ENCODE peak calls at places on chromosomes 3 and 15, in six cellular contexts. One of them, this sample, is unnamed.

GRCh38 chr3:99872633-99873254 is 55.1 kb downstream of the CMSS1 start:
- DNase-seq in foreskin fibroblast: no peak
- DNase-seq in HFFc6: no peak
- DNase-seq in GM06990: peak; percentile 76
- DNase-seq in body of pancreas: no peak
- DNase-seq in astrocyte of the spinal cord: peak; percentile 23
- DNase-seq in this sample: peak; percentile 55

GRCh38 chr3:124972457-124972856 is 37.9 kb upstream of the MUC13 start:
- DNase-seq in foreskin fibroblast: no peak
- DNase-seq in HFFc6: no peak
- DNase-seq in GM06990: no peak
- DNase-seq in body of pancreas: no peak
- DNase-seq in astrocyte of the spinal cord: no peak
- DNase-seq in this sample: no peak

GRCh38 chr3:156553705-156554356 is 1.1 kb downstream of the SSR3 start:
- DNase-seq in foreskin fibroblast: peak; percentile 68
- DNase-seq in HFFc6: peak; percentile 76
- DNase-seq in GM06990: no peak
- DNase-seq in body of pancreas: peak; percentile 43
- DNase-seq in astrocyte of the spinal cord: peak; percentile 69
- DNase-seq in this sample: no peak

GRCh38 chr3:117118604-117119003 is 409.0 kb downstream of the TUSC7 start:
- DNase-seq in foreskin fibroblast: peak; percentile 28
- DNase-seq in HFFc6: no peak
- DNase-seq in GM06990: no peak
- DNase-seq in body of pancreas: no peak
- DNase-seq in astrocyte of the spinal cord: no peak
- DNase-seq in this sample: no peak

GRCh38 chr3:170355738-170356595 is 1.5 kb upstream of the SKIL start:
- DNase-seq in foreskin fibroblast: no peak
- DNase-seq in HFFc6: peak; percentile 38
- DNase-seq in GM06990: peak; percentile 54
- DNase-seq in body of pancreas: peak; percentile 68
- DNase-seq in astrocyte of the spinal cord: peak; percentile 69
- DNase-seq in this sample: peak; percentile 46

GRCh38 chr3:43999920-44000319 is 241.8 kb upstream of the TOPAZ1 start:
- DNase-seq in foreskin fibroblast: no peak
- DNase-seq in HFFc6: no peak
- DNase-seq in GM06990: no peak
- DNase-seq in body of pancreas: no peak
- DNase-seq in astrocyte of the spinal cord: no peak
- DNase-seq in this sample: no peak

GRCh38 chr3:161038725-161039124 is 66.4 kb downstream of the B3GALNT1 start:
- DNase-seq in foreskin fibroblast: no peak
- DNase-seq in HFFc6: no peak
- DNase-seq in GM06990: no peak
- DNase-seq in body of pancreas: no peak
- DNase-seq in astrocyte of the spinal cord: peak; percentile 29
- DNase-seq in this sample: no peak

GRCh38 chr3:120506828-120507774 is 56.3 kb upstream of the FSTL1 start:
- DNase-seq in foreskin fibroblast: peak; percentile 72
- DNase-seq in HFFc6: peak; percentile 55
- DNase-seq in GM06990: no peak
- DNase-seq in body of pancreas: peak; percentile 31
- DNase-seq in astrocyte of the spinal cord: peak; percentile 61
- DNase-seq in this sample: peak; percentile 10

GRCh38 chr15:100764778-100765457 is 114.7 kb upstream of the ALDH1A3 start:
- DNase-seq in foreskin fibroblast: peak; percentile 26
- DNase-seq in HFFc6: no peak
- DNase-seq in GM06990: no peak
- DNase-seq in body of pancreas: no peak
- DNase-seq in astrocyte of the spinal cord: peak; percentile 91
- DNase-seq in this sample: peak; percentile 7

GRCh38 chr15:67543348-67543718 is 830 bp downstream of the MAP2K5 start:
- DNase-seq in foreskin fibroblast: no peak
- DNase-seq in HFFc6: no peak
- DNase-seq in GM06990: no peak
- DNase-seq in body of pancreas: peak; percentile 31
- DNase-seq in astrocyte of the spinal cord: no peak
- DNase-seq in this sample: no peak

GRCh38 chr3:178257491-178257890 is 278.7 kb upstream of the KCNMB2 start:
- DNase-seq in foreskin fibroblast: no peak
- DNase-seq in HFFc6: no peak
- DNase-seq in GM06990: no peak
- DNase-seq in body of pancreas: no peak
- DNase-seq in astrocyte of the spinal cord: no peak
- DNase-seq in this sample: no peak

GRCh38 chr3:51637941-51638471 is 33.0 kb upstream of the TEX264 start:
- DNase-seq in foreskin fibroblast: peak; percentile 42
- DNase-seq in HFFc6: peak; percentile 67
- DNase-seq in GM06990: no peak
- DNase-seq in body of pancreas: no peak
- DNase-seq in astrocyte of the spinal cord: peak; percentile 66
- DNase-seq in this sample: peak; percentile 69

GRCh38 chr15:73927476-73928240 is 1.4 kb downstream of the LOXL1 start:
- DNase-seq in foreskin fibroblast: no peak
- DNase-seq in HFFc6: no peak
- DNase-seq in GM06990: peak; percentile 39
- DNase-seq in body of pancreas: peak; percentile 75
- DNase-seq in astrocyte of the spinal cord: peak; percentile 59
- DNase-seq in this sample: peak; percentile 80

GRCh38 chr3:42376397-42376798 is 34.0 kb downstream of the LYZL4 start:
- DNase-seq in foreskin fibroblast: peak; percentile 68
- DNase-seq in HFFc6: peak; percentile 54
- DNase-seq in GM06990: no peak
- DNase-seq in body of pancreas: peak; percentile 15
- DNase-seq in astrocyte of the spinal cord: peak; percentile 94
- DNase-seq in this sample: no peak

GRCh38 chr3:74067296-74067695 is 442.6 kb upstream of the PDZRN3 start:
- DNase-seq in foreskin fibroblast: peak; percentile 29
- DNase-seq in HFFc6: peak; percentile 43
- DNase-seq in GM06990: no peak
- DNase-seq in body of pancreas: no peak
- DNase-seq in astrocyte of the spinal cord: peak; percentile 5
- DNase-seq in this sample: no peak

GRCh38 chr3:117131259-117131658 is 421.7 kb downstream of the TUSC7 start:
- DNase-seq in foreskin fibroblast: no peak
- DNase-seq in HFFc6: no peak
- DNase-seq in GM06990: no peak
- DNase-seq in body of pancreas: no peak
- DNase-seq in astrocyte of the spinal cord: no peak
- DNase-seq in this sample: no peak

GRCh38 chr3:105731686-105732085 is 137.1 kb downstream of the CBLB start:
- DNase-seq in foreskin fibroblast: no peak
- DNase-seq in HFFc6: no peak
- DNase-seq in GM06990: no peak
- DNase-seq in body of pancreas: no peak
- DNase-seq in astrocyte of the spinal cord: no peak
- DNase-seq in this sample: no peak

GRCh38 chr3:53680026-53680425 is 166.2 kb downstream of the CHDH start:
- DNase-seq in foreskin fibroblast: no peak
- DNase-seq in HFFc6: no peak
- DNase-seq in GM06990: no peak
- DNase-seq in body of pancreas: peak; percentile 44
- DNase-seq in astrocyte of the spinal cord: peak; percentile 1
- DNase-seq in this sample: no peak

GRCh38 chr15:38696120-38696727 is 131.6 kb upstream of the RASGRP1 start:
- DNase-seq in foreskin fibroblast: peak; percentile 20
- DNase-seq in HFFc6: peak; percentile 67
- DNase-seq in GM06990: peak; percentile 65
- DNase-seq in body of pancreas: no peak
- DNase-seq in astrocyte of the spinal cord: peak; percentile 58
- DNase-seq in this sample: peak; percentile 36

DNA sequence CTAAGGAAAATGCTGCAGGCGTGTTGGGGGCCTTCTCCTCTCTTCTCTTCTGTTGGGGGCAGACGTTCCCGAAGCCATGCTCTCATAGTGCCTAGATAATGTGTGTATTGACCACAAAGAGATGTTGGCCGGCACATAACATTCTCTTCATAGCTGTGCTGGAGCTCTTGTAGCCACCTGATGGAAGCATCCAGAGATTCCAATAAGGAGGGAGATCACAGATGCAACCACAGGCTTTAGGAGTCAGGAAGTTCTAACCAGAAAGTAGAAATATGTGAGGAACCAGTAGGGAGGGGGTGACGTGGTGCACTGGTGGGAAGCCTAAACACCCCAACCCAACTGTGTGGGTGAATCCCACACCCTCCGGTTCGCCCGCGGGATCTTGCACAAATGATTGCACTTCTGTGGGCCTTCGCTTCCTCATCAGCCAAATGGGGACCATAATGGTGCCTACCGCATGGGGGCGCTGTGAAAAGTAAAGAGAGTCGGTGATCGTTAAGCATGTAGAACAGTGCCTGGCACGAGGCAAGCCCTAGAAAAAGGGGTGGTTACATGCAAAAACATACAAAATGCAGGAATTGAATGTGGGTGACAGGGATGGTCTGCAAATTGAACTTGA is 87.8 kb downstream of the TOP2B start:
- DNase-seq in foreskin fibroblast: no peak
- DNase-seq in HFFc6: no peak
- DNase-seq in GM06990: no peak
- DNase-seq in body of pancreas: no peak
- DNase-seq in astrocyte of the spinal cord: no peak
- DNase-seq in this sample: no peak
- TF ChIP-seq CTCF in foreskin fibroblast: no peak
- TF ChIP-seq CTCF in HFFc6: no peak
- TF ChIP-seq CTCF in GM06990: peak; percentile 1
- TF ChIP-seq CTCF in body of pancreas: no peak
- TF ChIP-seq CTCF in astrocyte of the spinal cord: no peak
- TF ChIP-seq CTCF in this sample: no peak

GRCh38 chr3:50321844-50322385 is 630 bp downstream of the HYAL2 start:
- DNase-seq in foreskin fibroblast: no peak
- DNase-seq in HFFc6: no peak
- DNase-seq in GM06990: no peak
- DNase-seq in body of pancreas: no peak
- DNase-seq in astrocyte of the spinal cord: no peak
- DNase-seq in this sample: no peak
- TF ChIP-seq CTCF in foreskin fibroblast: peak; percentile 23
- TF ChIP-seq CTCF in HFFc6: peak; percentile 67
- TF ChIP-seq CTCF in GM06990: peak; percentile 65
- TF ChIP-seq CTCF in body of pancreas: peak; percentile 22
- TF ChIP-seq CTCF in astrocyte of the spinal cord: peak; percentile 60
- TF ChIP-seq CTCF in this sample: peak; percentile 19

GRCh38 chr3:46278816-46279672 is 36.8 kb downstream of the CCR3 start:
- DNase-seq in foreskin fibroblast: no peak
- DNase-seq in HFFc6: no peak
- DNase-seq in GM06990: no peak
- DNase-seq in body of pancreas: no peak
- DNase-seq in astrocyte of the spinal cord: no peak
- DNase-seq in this sample: no peak

GRCh38 chr3:46280105-46280797 is 38.0 kb downstream of the CCR3 start:
- DNase-seq in foreskin fibroblast: peak; percentile 41
- DNase-seq in HFFc6: peak; percentile 54
- DNase-seq in GM06990: no peak
- DNase-seq in body of pancreas: no peak
- DNase-seq in astrocyte of the spinal cord: peak; percentile 28
- DNase-seq in this sample: no peak

GRCh38 chr3:46271910-46272309 is 29.6 kb downstream of the CCR3 start:
- DNase-seq in foreskin fibroblast: no peak
- DNase-seq in HFFc6: no peak
- DNase-seq in GM06990: no peak
- DNase-seq in body of pancreas: no peak
- DNase-seq in astrocyte of the spinal cord: no peak
- DNase-seq in this sample: no peak

GRCh38 chr3:46277476-46277875 is 35.2 kb downstream of the CCR3 start:
- DNase-seq in foreskin fibroblast: no peak
- DNase-seq in HFFc6: no peak
- DNase-seq in GM06990: no peak
- DNase-seq in body of pancreas: no peak
- DNase-seq in astrocyte of the spinal cord: no peak
- DNase-seq in this sample: no peak

GRCh38 chr3:46276497-46277099 is 34.3 kb downstream of the CCR3 start:
- DNase-seq in foreskin fibroblast: no peak
- DNase-seq in HFFc6: peak; percentile 30
- DNase-seq in GM06990: peak; percentile 56
- DNase-seq in body of pancreas: peak; percentile 21
- DNase-seq in astrocyte of the spinal cord: no peak
- DNase-seq in this sample: peak; percentile 50
- TF ChIP-seq CTCF in foreskin fibroblast: peak; percentile 16
- TF ChIP-seq CTCF in HFFc6: peak; percentile 78
- TF ChIP-seq CTCF in GM06990: peak; percentile 97
- TF ChIP-seq CTCF in body of pancreas: peak; percentile 41
- TF ChIP-seq CTCF in astrocyte of the spinal cord: peak; percentile 44
- TF ChIP-seq CTCF in this sample: peak; percentile 78

DNA sequence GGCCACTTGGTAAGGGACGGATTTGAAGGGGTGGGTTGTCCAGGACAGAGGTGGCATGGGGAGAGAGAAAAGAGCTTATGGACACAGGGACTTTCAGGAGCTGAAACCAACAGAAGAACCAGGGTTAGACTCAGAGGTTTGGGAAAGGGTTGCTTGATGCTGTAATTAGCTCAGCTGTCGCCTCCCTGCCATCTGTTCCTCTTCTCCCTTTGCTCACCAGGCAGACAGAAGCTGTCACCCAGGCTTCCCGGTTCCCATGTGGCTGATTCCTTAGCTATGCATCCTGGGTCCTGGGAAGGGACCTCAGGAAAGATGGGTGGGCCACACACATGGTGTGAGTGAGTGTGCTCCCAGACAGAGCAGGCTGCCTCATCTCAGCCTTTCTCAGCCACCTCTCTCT is 14.0 kb downstream of the PTPN23 start:
- DNase-seq in foreskin fibroblast: no peak
- DNase-seq in HFFc6: no peak
- DNase-seq in GM06990: no peak
- DNase-seq in body of pancreas: no peak
- DNase-seq in astrocyte of the spinal cord: no peak
- DNase-seq in this sample: no peak
- TF ChIP-seq CTCF in foreskin fibroblast: no peak
- TF ChIP-seq CTCF in HFFc6: no peak
- TF ChIP-seq CTCF in GM06990: no peak
- TF ChIP-seq CTCF in body of pancreas: no peak
- TF ChIP-seq CTCF in astrocyte of the spinal cord: no peak
- TF ChIP-seq CTCF in this sample: no peak

GRCh38 chr3:155013427-155013826 is 66.7 kb upstream of the MME start:
- DNase-seq in foreskin fibroblast: no peak
- DNase-seq in HFFc6: no peak
- DNase-seq in GM06990: no peak
- DNase-seq in body of pancreas: no peak
- DNase-seq in astrocyte of the spinal cord: no peak
- DNase-seq in this sample: no peak

GRCh38 chr3:155015776-155016451 is 64.2 kb upstream of the MME start:
- DNase-seq in foreskin fibroblast: no peak
- DNase-seq in HFFc6: no peak
- DNase-seq in GM06990: no peak
- DNase-seq in body of pancreas: no peak
- DNase-seq in astrocyte of the spinal cord: peak; percentile 16
- DNase-seq in this sample: no peak

GRCh38 chr3:155014953-155015352 is 65.2 kb upstream of the MME start:
- DNase-seq in foreskin fibroblast: no peak
- DNase-seq in HFFc6: no peak
- DNase-seq in GM06990: no peak
- DNase-seq in body of pancreas: no peak
- DNase-seq in astrocyte of the spinal cord: no peak
- DNase-seq in this sample: no peak

GRCh38 chr3:155010416-155010815 is 69.7 kb upstream of the MME start:
- DNase-seq in foreskin fibroblast: no peak
- DNase-seq in HFFc6: no peak
- DNase-seq in GM06990: no peak
- DNase-seq in body of pancreas: no peak
- DNase-seq in astrocyte of the spinal cord: no peak
- DNase-seq in this sample: no peak

GRCh38 chr3:155012584-155012983 is 67.5 kb upstream of the MME start:
- DNase-seq in foreskin fibroblast: no peak
- DNase-seq in HFFc6: no peak
- DNase-seq in GM06990: no peak
- DNase-seq in body of pancreas: no peak
- DNase-seq in astrocyte of the spinal cord: no peak
- DNase-seq in this sample: no peak
- TF ChIP-seq CTCF in foreskin fibroblast: no peak
- TF ChIP-seq CTCF in HFFc6: peak; percentile 26
- TF ChIP-seq CTCF in GM06990: no peak
- TF ChIP-seq CTCF in body of pancreas: no peak
- TF ChIP-seq CTCF in astrocyte of the spinal cord: no peak
- TF ChIP-seq CTCF in this sample: no peak